ENCODE peak calls at places on chromosomes 13 and 19, in ten cellular contexts. One of them, this sample, is unnamed.

GRCh38 chr13:28728642-28729041 is 9.9 kb upstream of the SLC46A3 start:
- DNase-seq in myocyte: no peak
- DNase-seq in left ventricle myocardium superior: no peak
- DNase-seq in C1 segment of cervical spinal cord: no peak
- DNase-seq in sciatic nerve: no peak
- DNase-seq in GOT3: no peak
- DNase-seq in stimulated activated CD8-positive, alpha-beta memory T cell treated with anti-CD3 and anti-CD28 coated beads, Interleukin-4, amount 100 ng/mL, for 1 hour: no peak
- DNase-seq in IMR-90: no peak
- DNase-seq in mesothelial cell of epicardium: no peak
- DNase-seq in EL: no peak
- DNase-seq in this sample: no peak

GRCh38 chr13:47632311-47632710 is 368.8 kb downstream of the SUCLA2 start:
- DNase-seq in C1 segment of cervical spinal cord: no peak
- DNase-seq in GOT3: no peak
- DNase-seq in myocyte: no peak
- DNase-seq in mesothelial cell of epicardium: no peak
- DNase-seq in left ventricle myocardium superior: no peak
- DNase-seq in EL: no peak
- DNase-seq in stimulated activated CD8-positive, alpha-beta memory T cell treated with anti-CD3 and anti-CD28 coated beads, Interleukin-4, amount 100 ng/mL, for 1 hour: no peak
- DNase-seq in IMR-90: no peak
- DNase-seq in sciatic nerve: no peak
- DNase-seq in this sample: no peak

GRCh38 chr13:113928701-113929627 is 44.9 kb downstream of the C13orf46 start:
- DNase-seq in stimulated activated CD8-positive, alpha-beta memory T cell treated with anti-CD3 and anti-CD28 coated beads, Interleukin-4, amount 100 ng/mL, for 1 hour: no peak
- DNase-seq in C1 segment of cervical spinal cord: peak
- DNase-seq in IMR-90: peak
- DNase-seq in GOT3: peak
- DNase-seq in EL: peak
- DNase-seq in mesothelial cell of epicardium: peak
- DNase-seq in sciatic nerve: peak
- DNase-seq in myocyte: peak
- DNase-seq in left ventricle myocardium superior: peak
- DNase-seq in this sample: no peak

GRCh38 chr13:32311188-32311897 is 3.8 kb downstream of the ZAR1L start:
- DNase-seq in IMR-90: no peak
- DNase-seq in sciatic nerve: no peak
- DNase-seq in myocyte: no peak
- DNase-seq in mesothelial cell of epicardium: no peak
- DNase-seq in GOT3: no peak
- DNase-seq in EL: no peak
- DNase-seq in left ventricle myocardium superior: no peak
- DNase-seq in C1 segment of cervical spinal cord: no peak
- DNase-seq in stimulated activated CD8-positive, alpha-beta memory T cell treated with anti-CD3 and anti-CD28 coated beads, Interleukin-4, amount 100 ng/mL, for 1 hour: no peak
- DNase-seq in this sample: no peak

GRCh38 chr13:21014666-21015170 is 46.7 kb downstream of the LATS2 start:
- DNase-seq in EL: peak
- DNase-seq in sciatic nerve: no peak
- DNase-seq in IMR-90: peak
- DNase-seq in myocyte: peak
- DNase-seq in stimulated activated CD8-positive, alpha-beta memory T cell treated with anti-CD3 and anti-CD28 coated beads, Interleukin-4, amount 100 ng/mL, for 1 hour: no peak
- DNase-seq in mesothelial cell of epicardium: no peak
- DNase-seq in left ventricle myocardium superior: peak
- DNase-seq in C1 segment of cervical spinal cord: no peak
- DNase-seq in GOT3: no peak
- DNase-seq in this sample: no peak

GRCh38 chr13:21638319-21639282 is 32.3 kb upstream of the FGF9 start:
- DNase-seq in left ventricle myocardium superior: no peak
- DNase-seq in EL: peak
- DNase-seq in stimulated activated CD8-positive, alpha-beta memory T cell treated with anti-CD3 and anti-CD28 coated beads, Interleukin-4, amount 100 ng/mL, for 1 hour: no peak
- DNase-seq in C1 segment of cervical spinal cord: no peak
- DNase-seq in myocyte: peak
- DNase-seq in mesothelial cell of epicardium: no peak
- DNase-seq in GOT3: no peak
- DNase-seq in IMR-90: peak
- DNase-seq in sciatic nerve: no peak
- DNase-seq in this sample: no peak

GRCh38 chr19:2488942-2489731 is 13.2 kb downstream of the GADD45B start:
- DNase-seq in mesothelial cell of epicardium: peak
- DNase-seq in EL: peak
- DNase-seq in stimulated activated CD8-positive, alpha-beta memory T cell treated with anti-CD3 and anti-CD28 coated beads, Interleukin-4, amount 100 ng/mL, for 1 hour: no peak
- DNase-seq in C1 segment of cervical spinal cord: no peak
- DNase-seq in sciatic nerve: no peak
- DNase-seq in IMR-90: no peak
- DNase-seq in myocyte: peak
- DNase-seq in GOT3: no peak
- DNase-seq in left ventricle myocardium superior: peak
- DNase-seq in this sample: no peak

GRCh38 chr19:10289836-10290438 is at the start of gene ICAM5:
- DNase-seq in GOT3: no peak
- DNase-seq in C1 segment of cervical spinal cord: no peak
- DNase-seq in IMR-90: peak
- DNase-seq in EL: peak
- DNase-seq in mesothelial cell of epicardium: no peak
- DNase-seq in sciatic nerve: no peak
- DNase-seq in stimulated activated CD8-positive, alpha-beta memory T cell treated with anti-CD3 and anti-CD28 coated beads, Interleukin-4, amount 100 ng/mL, for 1 hour: no peak
- DNase-seq in left ventricle myocardium superior: no peak
- DNase-seq in myocyte: no peak
- DNase-seq in this sample: no peak

GRCh38 chr13:108086678-108087077 is 128.7 kb downstream of the LIG4 start:
- DNase-seq in myocyte: no peak
- DNase-seq in stimulated activated CD8-positive, alpha-beta memory T cell treated with anti-CD3 and anti-CD28 coated beads, Interleukin-4, amount 100 ng/mL, for 1 hour: no peak
- DNase-seq in GOT3: no peak
- DNase-seq in left ventricle myocardium superior: no peak
- DNase-seq in C1 segment of cervical spinal cord: no peak
- DNase-seq in sciatic nerve: no peak
- DNase-seq in EL: no peak
- DNase-seq in mesothelial cell of epicardium: no peak
- DNase-seq in IMR-90: peak
- DNase-seq in this sample: no peak